ENCODE peak calls at places on chromosome 10, in ten cellular contexts. L is A549; H is naive thymus-derived CD4-positive, alpha-beta T cell; Y is HCT116; F is cardiac fibroblast; Q is IMR-90; Z is psoas muscle; R is CD8-positive, alpha-beta memory T cell; N is upper lobe of right lung; E is lower lobe of right lung. J is an unnamed sample.

GRCh38 chr10:119250641-119251314 is 43.4 kb downstream of the GRK5 start:
- DNase-seq in L (peak), N (no peak), E (no peak), R (no peak), Y (no peak), Q (peak), H (no peak), F (peak), Z (no peak), J (peak)

GRCh38 chr10:71542476-71542875 is 145.8 kb downstream of the CDH23 start:
- DNase-seq in L (no peak), Z (no peak), E (no peak), N (no peak), Y (no peak), H (no peak), R (no peak), F (no peak), Q (no peak), J (no peak)

GRCh38 chr10:124744047-124744687 is at the start of gene FAM53B:
- DNase-seq in Q (peak), E (peak), R (peak), F (peak), L (peak), H (peak), Y (peak), N (peak), Z (peak), J (peak)

GRCh38 chr10:2019281-2019680 is 282.0 kb upstream of the ADARB2 start:
- DNase-seq in L (no peak), H (no peak), E (no peak), R (no peak), F (no peak), Z (no peak), N (no peak), Y (no peak), Q (no peak), J (no peak)

GRCh38 chr10:35598379-35598778 is 6.8 kb upstream of the GJD4 start:
- DNase-seq in N (no peak), Q (no peak), Z (no peak), L (peak), H (no peak), Y (no peak), R (no peak), E (no peak), F (no peak), J (no peak)

GRCh38 chr10:87722716-87723115 is 63.0 kb downstream of the PAPSS2 start:
- DNase-seq in N (no peak), R (no peak), Q (no peak), Z (no peak), F (no peak), L (no peak), H (no peak), E (no peak), Y (no peak), J (no peak)

GRCh38 chr10:69614130-69614529 is 15.9 kb upstream of the FAM241B start:
- DNase-seq in N (no peak), Y (no peak), E (no peak), H (no peak), Q (no peak), F (no peak), Z (no peak), L (no peak), R (no peak), J (no peak)

GRCh38 chr10:72712136-72712535 is 20.2 kb downstream of the MCU start:
- DNase-seq in E (no peak), F (no peak), Y (no peak), Q (peak), L (no peak), N (no peak), R (no peak), Z (no peak), H (no peak), J (no peak)

GRCh38 chr10:6543431-6544005 is 36.6 kb downstream of the PRKCQ start:
- DNase-seq in L (no peak), Z (no peak), E (no peak), Y (no peak), N (no peak), R (peak), Q (no peak), F (no peak), H (peak), J (no peak)

GRCh38 chr10:110931769-110932381 is 12.5 kb downstream of the SHOC2 start:
- DNase-seq in R (no peak), L (no peak), Z (no peak), F (no peak), N (no peak), H (no peak), Q (no peak), Y (no peak), E (no peak), J (no peak)

GRCh38 chr10:71746344-71747037 is 26.8 kb downstream of the VSIR start:
- DNase-seq in F (no peak), H (no peak), E (peak), L (no peak), R (no peak), Q (no peak), N (no peak), Y (no peak), Z (peak), J (no peak)

GRCh38 chr10:69696073-69696731 is 66.2 kb downstream of the FAM241B start:
- DNase-seq in R (no peak), N (no peak), Z (no peak), Y (peak), E (no peak), Q (peak), H (no peak), F (peak), L (peak), J (peak)

GRCh38 chr10:97873569-97873968 is 23.9 kb downstream of the GOLGA7B start:
- DNase-seq in E (no peak), Y (no peak), H (no peak), N (no peak), Q (no peak), Z (no peak), L (no peak), F (no peak), R (no peak), J (no peak)

GRCh38 chr10:36089790-36090391 is 447.8 kb upstream of the FZD8 start:
- DNase-seq in R (no peak), Q (no peak), Y (no peak), E (no peak), Z (no peak), F (no peak), L (no peak), N (no peak), H (no peak), J (no peak)

GRCh38 chr10:3820255-3820654 is 35.2 kb upstream of the KLF6 start:
- DNase-seq in N (no peak), E (no peak), R (no peak), F (peak), Y (no peak), H (no peak), L (no peak), Z (no peak), Q (no peak), J (no peak)

GRCh38 chr10:125886914-125887512 is 5.9 kb upstream of the DHX32 start:
- DNase-seq in Y (no peak), Q (no peak), L (no peak), E (no peak), Z (no peak), N (no peak), F (no peak), R (no peak), H (no peak), J (no peak)

GRCh38 chr10:63644398-63645142 is 123.4 kb downstream of the REEP3 start:
- DNase-seq in N (no peak), Q (no peak), F (peak), Z (no peak), E (no peak), L (no peak), Y (no peak), H (no peak), R (no peak), J (peak)

GRCh38 chr10:128163701-128164100 is 37.5 kb upstream of the MKI67 start:
- DNase-seq in Y (no peak), R (no peak), N (no peak), H (no peak), F (no peak), Q (no peak), E (no peak), L (no peak), Z (no peak), J (no peak)

GRCh38 chr10:133391249-133391635 is 2.7 kb upstream of the MTG1 start:
- DNase-seq in Z (no peak), Y (no peak), F (no peak), H (no peak), L (no peak), N (peak), E (peak), R (no peak), Q (no peak), J (no peak)

GRCh38 chr10:37952926-37953325 is 23.5 kb downstream of the ZNF25 start:
- DNase-seq in Q (no peak), F (no peak), N (no peak), L (no peak), H (no peak), E (no peak), Y (no peak), R (no peak), Z (no peak), J (no peak)

GRCh38 chr10:61187601-61188000 is 243.6 kb upstream of the RHOBTB1 start:
- DNase-seq in E (no peak), R (no peak), N (no peak), F (no peak), Z (no peak), Q (no peak), H (no peak), Y (no peak), L (no peak), J (no peak)

GRCh38 chr10:35041502-35041879 is 48.6 kb downstream of the CUL2 start:
- DNase-seq in R (no peak), H (no peak), Q (no peak), N (peak), F (peak), E (peak), L (no peak), Z (no peak), Y (peak), J (peak)

GRCh38 chr10:29408847-29409240 is 120.0 kb downstream of the LYZL1 start:
- DNase-seq in L (no peak), Q (no peak), H (no peak), N (no peak), F (no peak), Y (no peak), E (no peak), R (no peak), Z (no peak), J (no peak)

GRCh38 chr10:96463562-96463961 is 50.2 kb downstream of the TLL2 start:
- DNase-seq in H (no peak), R (no peak), N (no peak), F (no peak), Q (no peak), Y (no peak), L (no peak), E (no peak), Z (no peak), J (no peak)

GRCh38 chr10:71272122-71272771 is 46.8 kb upstream of the SLC29A3 start:
- DNase-seq in E (no peak), Z (no peak), F (peak), Q (peak), Y (no peak), N (no peak), H (no peak), L (no peak), R (no peak), J (peak)

GRCh38 chr10:110376021-110376773 is 71.5 kb upstream of the SMNDC1 start:
- DNase-seq in F (no peak), Q (no peak), Y (no peak), L (no peak), N (peak), H (no peak), Z (no peak), R (no peak), E (peak), J (no peak)

GRCh38 chr10:116183733-116184447 is 89.1 kb downstream of the GFRA1 start:
- DNase-seq in L (no peak), Z (no peak), E (no peak), Q (peak), R (no peak), F (peak), N (no peak), H (no peak), Y (no peak), J (peak)

GRCh38 chr10:124619195-124619594 is 125.0 kb downstream of the FAM53B start:
- DNase-seq in N (no peak), Y (no peak), E (peak), L (no peak), H (no peak), Z (no peak), R (no peak), Q (peak), F (no peak), J (no peak)

GRCh38 chr10:121935702-121936101 is 7.9 kb upstream of the ATE1 start:
- DNase-seq in F (no peak), R (no peak), Y (no peak), L (peak), N (no peak), H (no peak), Q (no peak), Z (no peak), E (no peak), J (no peak)

GRCh38 chr10:97490592-97490991 is 7.6 kb downstream of the MMS19 start:
- DNase-seq in N (no peak), F (no peak), L (no peak), E (peak), Z (peak), Y (no peak), H (no peak), R (no peak), Q (no peak), J (no peak)

GRCh38 chr10:105585753-105586152 is 944.7 kb downstream of the SORCS3 start:
- DNase-seq in Y (no peak), H (no peak), Q (peak), Z (no peak), R (no peak), N (no peak), E (no peak), F (no peak), L (peak), J (peak)

GRCh38 chr10:126042354-126042753 is 146.0 kb downstream of the FANK1 start:
- DNase-seq in N (no peak), F (no peak), Q (no peak), H (no peak), Z (no peak), E (no peak), R (no peak), Y (no peak), L (no peak), J (no peak)

DNA sequence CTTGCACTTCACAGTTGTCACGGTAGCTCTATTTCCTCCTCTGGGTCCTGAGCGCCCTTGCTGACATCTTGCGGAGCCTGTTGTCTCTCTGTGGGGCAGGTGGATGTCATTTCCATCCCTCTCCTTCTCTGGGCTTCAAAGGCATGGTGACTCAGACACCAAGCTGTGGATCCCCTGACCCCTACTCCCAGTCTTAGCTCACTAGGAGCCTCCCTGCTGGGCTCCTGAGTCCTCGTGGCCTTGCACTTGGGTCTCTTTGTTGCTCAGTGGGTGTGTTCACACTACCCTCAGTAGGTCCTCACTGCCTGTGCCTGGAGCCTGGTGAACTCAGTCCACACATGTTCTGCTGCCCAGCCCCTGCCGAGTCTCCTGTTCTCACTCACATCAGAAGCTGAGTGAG is 100.3 kb upstream of the PAX2 start:
- DNase-seq in H (no peak), Y (no peak), E (no peak), R (no peak), Z (no peak), L (no peak), N (no peak), Q (no peak), F (no peak), J (no peak)
- H3K4me3 ChIP-seq in H (no peak), Y (no peak), E (no peak), R (no peak), Z (no peak), L (no peak), N (no peak), Q (no peak), F (no peak), J (no peak)

GRCh38 chr10:103982639-103983038 is 15.7 kb downstream of the SLK start:
- DNase-seq in Z (no peak), Y (peak), F (peak), L (peak), R (no peak), E (no peak), H (no peak), N (no peak), Q (no peak), J (no peak)
- H3K4me3 ChIP-seq in Z (no peak), Y (no peak), F (no peak), L (no peak), R (peak), E (no peak), H (no peak), N (no peak), Q (no peak), J (no peak)

GRCh38 chr10:19629559-19629958 is 186.7 kb upstream of the PLXDC2 start:
- DNase-seq in Q (peak), Y (no peak), L (peak), E (peak), F (peak), N (peak), R (no peak), H (no peak), Z (peak), J (peak)
- H3K4me3 ChIP-seq in Q (no peak), Y (no peak), L (no peak), E (no peak), F (no peak), N (no peak), R (no peak), H (no peak), Z (no peak), J (no peak)

GRCh38 chr10:50431791-50432190 is 180.5 kb upstream of the ASAH2 start:
- DNase-seq in Y (no peak), H (no peak), N (no peak), Z (no peak), F (peak), Q (no peak), L (no peak), E (no peak), R (no peak), J (no peak)
- H3K4me3 ChIP-seq in Y (no peak), H (no peak), N (no peak), Z (peak), F (no peak), Q (no peak), L (no peak), E (no peak), R (no peak), J (no peak)

GRCh38 chr10:49610015-49610734 is at the start of gene SLC18A3:
- DNase-seq in Z (peak), L (no peak), E (no peak), Q (no peak), R (no peak), F (no peak), N (peak), H (no peak), Y (no peak), J (no peak)

GRCh38 chr10:49609283-49610014 is 661 bp upstream of the SLC18A3 start:
- DNase-seq in E (no peak), L (no peak), R (no peak), N (peak), Z (peak), Y (no peak), Q (no peak), H (no peak), F (no peak), J (no peak)

GRCh38 chr10:49611166-49611814 is 1.2 kb downstream of the SLC18A3 start:
- DNase-seq in H (no peak), N (peak), Z (peak), E (no peak), F (no peak), Q (no peak), R (no peak), L (no peak), Y (no peak), J (no peak)

GRCh38 chr10:49611815-49612512 is 1.9 kb downstream of the SLC18A3 start:
- DNase-seq in E (no peak), H (no peak), R (no peak), Z (peak), L (no peak), N (peak), F (no peak), Q (no peak), Y (no peak), J (no peak)

GRCh38 chr10:49610735-49611165 is 640 bp downstream of the SLC18A3 start:
- DNase-seq in F (no peak), Y (no peak), Q (no peak), N (no peak), Z (peak), L (no peak), H (no peak), R (no peak), E (no peak), J (no peak)
- H3K4me3 ChIP-seq in F (no peak), Y (no peak), Q (no peak), N (no peak), Z (peak), L (no peak), H (no peak), R (no peak), E (no peak), J (no peak)

DNA sequence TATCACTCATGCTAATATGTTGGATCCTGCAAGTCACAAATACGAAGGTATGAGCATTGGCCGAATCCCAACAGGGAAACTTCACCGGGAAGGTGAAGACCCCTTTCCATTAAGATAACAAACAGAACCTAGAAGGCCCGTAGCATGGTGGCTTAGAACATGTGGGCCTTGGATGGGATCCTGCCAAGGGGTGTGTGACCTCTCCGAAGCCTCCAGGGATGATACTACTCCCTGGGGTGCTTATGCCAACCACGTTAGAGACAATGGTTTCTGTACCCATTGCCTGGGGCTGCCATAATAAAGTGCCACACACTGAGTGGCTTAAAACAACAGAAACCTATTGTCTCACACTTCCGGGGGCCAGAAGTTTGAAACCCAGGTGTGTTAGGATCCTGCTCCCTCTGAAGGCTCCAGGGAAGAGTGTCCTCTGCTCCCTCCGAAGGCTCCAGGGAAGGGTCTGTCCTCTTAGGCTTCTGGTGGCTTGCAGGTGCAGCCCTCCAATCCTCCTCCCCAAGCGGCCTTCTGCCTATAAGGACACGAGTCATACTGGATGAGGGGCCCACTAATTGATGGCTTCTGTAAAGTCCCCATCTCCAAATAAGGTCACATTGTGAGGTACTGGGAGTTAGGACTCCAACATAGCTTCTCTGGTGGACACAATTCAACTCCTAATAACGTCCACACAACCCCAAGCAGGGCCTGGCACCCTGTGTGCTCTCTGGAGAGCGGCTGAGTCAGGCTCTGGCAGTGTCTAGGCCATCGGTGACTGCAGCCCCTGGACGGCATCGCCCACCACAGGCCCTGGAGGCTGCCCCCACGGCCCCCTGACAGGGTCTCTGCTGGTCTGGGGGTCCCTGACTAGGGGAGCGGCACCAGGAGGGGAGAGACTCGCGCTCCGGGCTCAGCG is 992 bp upstream of the MGMT start:
- DNase-seq in L (no peak), R (no peak), Y (no peak), Q (no peak), N (no peak), E (no peak), F (no peak), H (no peak), Z (no peak), J (no peak)
- H3K4me3 ChIP-seq in L (peak), R (peak), Y (peak), Q (peak), N (peak), E (peak), F (peak), H (peak), Z (peak), J (peak)

J was measured in brain microvascular endothelial cell.